ENCODE peak calls at places on chromosome 6, in four cellular contexts. One of them, this sample, is unnamed.
A peak's percentile ranks its signal among the peaks of the same experiment; 100 is the strongest.

GRCh38 chr6:106087548-106088325 is 1.6 kb downstream of the PRDM1 start:
- DNase-seq in ovary: no peak
- DNase-seq in transverse colon: peak; percentile 28
- DNase-seq in stomach: no peak
- DNase-seq in this sample: no peak

GRCh38 chr6:134281388-134281787 is 36.5 kb downstream of the SGK1 start:
- DNase-seq in ovary: no peak
- DNase-seq in transverse colon: no peak
- DNase-seq in stomach: no peak
- DNase-seq in this sample: no peak

GRCh38 chr6:33787336-33787953 is 1.5 kb downstream of the LEMD2 start:
- DNase-seq in stomach: no peak
- DNase-seq in transverse colon: no peak
- DNase-seq in ovary: no peak
- DNase-seq in this sample: no peak

GRCh38 chr6:95593025-95593424 is 15.7 kb downstream of the MANEA start:
- DNase-seq in transverse colon: no peak
- DNase-seq in ovary: no peak
- DNase-seq in stomach: peak; percentile 28
- DNase-seq in this sample: no peak

GRCh38 chr6:16676978-16677377 is 84.3 kb downstream of the ATXN1 start:
- DNase-seq in ovary: no peak
- DNase-seq in transverse colon: no peak
- DNase-seq in stomach: no peak
- DNase-seq in this sample: no peak

GRCh38 chr6:145600299-145600698 is 135.0 kb downstream of the EPM2A start:
- DNase-seq in transverse colon: no peak
- DNase-seq in ovary: no peak
- DNase-seq in stomach: no peak
- DNase-seq in this sample: no peak

GRCh38 chr6:38021571-38021970 is 202.0 kb downstream of the ZFAND3 start:
- DNase-seq in transverse colon: no peak
- DNase-seq in ovary: no peak
- DNase-seq in stomach: no peak
- DNase-seq in this sample: no peak

GRCh38 chr6:149924933-149925252 is 2.0 kb upstream of the RAET1G start:
- DNase-seq in transverse colon: no peak
- DNase-seq in stomach: no peak
- DNase-seq in ovary: peak; percentile 35
- DNase-seq in this sample: no peak

GRCh38 chr6:25484900-25485299 is 167.1 kb upstream of the SCGN start:
- DNase-seq in stomach: no peak
- DNase-seq in ovary: no peak
- DNase-seq in transverse colon: no peak
- DNase-seq in this sample: no peak

GRCh38 chr6:2576499-2576898 is 174.2 kb downstream of the MYLK4 start:
- DNase-seq in transverse colon: no peak
- DNase-seq in ovary: no peak
- DNase-seq in stomach: no peak
- DNase-seq in this sample: no peak

GRCh38 chr6:154932562-154933027 is 62.5 kb upstream of the TIAM2 start:
- DNase-seq in ovary: no peak
- DNase-seq in stomach: no peak
- DNase-seq in transverse colon: no peak
- DNase-seq in this sample: no peak

GRCh38 chr6:157638779-157639178 is 184.3 kb upstream of the SNX9 start:
- DNase-seq in stomach: no peak
- DNase-seq in transverse colon: no peak
- DNase-seq in ovary: no peak
- DNase-seq in this sample: peak; percentile 58

GRCh38 chr6:156840136-156840535 is 63.0 kb downstream of the ARID1B start:
- DNase-seq in transverse colon: no peak
- DNase-seq in ovary: no peak
- DNase-seq in stomach: no peak
- DNase-seq in this sample: no peak

GRCh38 chr6:14711056-14711703 is 534.7 kb upstream of the JARID2 start:
- DNase-seq in transverse colon: peak; percentile 49
- DNase-seq in stomach: peak; percentile 44
- DNase-seq in ovary: no peak
- DNase-seq in this sample: no peak

GRCh38 chr6:80338201-80338836 is 231.8 kb downstream of the BCKDHB start:
- DNase-seq in stomach: peak; percentile 47
- DNase-seq in transverse colon: peak; percentile 54
- DNase-seq in ovary: peak; percentile 54
- DNase-seq in this sample: peak; percentile 58

GRCh38 chr6:169472786-169473416 is 219.3 kb upstream of the THBS2 start:
- DNase-seq in ovary: no peak
- DNase-seq in stomach: no peak
- DNase-seq in transverse colon: no peak
- DNase-seq in this sample: no peak

GRCh38 chr6:167576050-167576741 is 250.5 kb upstream of the AFDN start:
- DNase-seq in ovary: no peak
- DNase-seq in transverse colon: no peak
- DNase-seq in stomach: no peak
- DNase-seq in this sample: peak; percentile 52

GRCh38 chr6:89371849-89372505 is 19.5 kb upstream of the UBE2J1 start:
- DNase-seq in ovary: peak; percentile 69
- DNase-seq in stomach: peak; percentile 80
- DNase-seq in transverse colon: peak; percentile 85
- DNase-seq in this sample: peak; percentile 77

GRCh38 chr6:157236040-157236725 is 87.1 kb downstream of the TMEM242 start:
- DNase-seq in stomach: no peak
- DNase-seq in transverse colon: no peak
- DNase-seq in ovary: peak; percentile 56
- DNase-seq in this sample: peak; percentile 66

GRCh38 chr6:137820425-137820824 is 46.6 kb upstream of the TNFAIP3 start:
- DNase-seq in stomach: no peak
- DNase-seq in ovary: no peak
- DNase-seq in transverse colon: no peak
- DNase-seq in this sample: no peak

GRCh38 chr6:143697401-143697800 is 19.6 kb downstream of the PHACTR2 start:
- DNase-seq in stomach: no peak
- DNase-seq in transverse colon: no peak
- DNase-seq in ovary: no peak
- DNase-seq in this sample: no peak

GRCh38 chr6:150088481-150089154 is 19.7 kb upstream of the ULBP3 start:
- DNase-seq in stomach: no peak
- DNase-seq in ovary: no peak
- DNase-seq in transverse colon: no peak
- DNase-seq in this sample: no peak

GRCh38 chr6:165950316-165950715 is 217.3 kb downstream of the TBXT start:
- DNase-seq in ovary: no peak
- DNase-seq in transverse colon: no peak
- DNase-seq in stomach: no peak
- DNase-seq in this sample: no peak

GRCh38 chr6:116492331-116493067 is 18.9 kb upstream of the CALHM5 start:
- DNase-seq in transverse colon: no peak
- DNase-seq in ovary: no peak
- DNase-seq in stomach: no peak
- DNase-seq in this sample: no peak

GRCh38 chr6:17032595-17033591 is 69.0 kb upstream of the STMND1 start:
- DNase-seq in transverse colon: peak; percentile 62
- DNase-seq in ovary: peak; percentile 54
- DNase-seq in stomach: peak; percentile 70
- DNase-seq in this sample: peak; percentile 91

GRCh38 chr6:105926318-105926717 is 159.8 kb upstream of the PRDM1 start:
- DNase-seq in transverse colon: no peak
- DNase-seq in ovary: no peak
- DNase-seq in stomach: no peak
- DNase-seq in this sample: no peak

GRCh38 chr6:76774750-76775396 is 688.4 kb downstream of the HTR1B start:
- DNase-seq in ovary: peak; percentile 73
- DNase-seq in transverse colon: no peak
- DNase-seq in stomach: peak; percentile 55
- DNase-seq in this sample: no peak

GRCh38 chr6:8195040-8195713 is 92.8 kb upstream of the EEF1E1 start:
- DNase-seq in stomach: no peak
- DNase-seq in ovary: no peak
- DNase-seq in transverse colon: no peak
- DNase-seq in this sample: no peak

GRCh38 chr6:33431880-33432541 is 12.1 kb downstream of the SYNGAP1 start:
- DNase-seq in transverse colon: no peak
- DNase-seq in ovary: no peak
- DNase-seq in stomach: no peak
- DNase-seq in this sample: no peak

GRCh38 chr6:88238065-88238464 is 71.9 kb upstream of the CNR1 start:
- DNase-seq in stomach: no peak
- DNase-seq in ovary: no peak
- DNase-seq in transverse colon: peak; percentile 33
- DNase-seq in this sample: no peak

GRCh38 chr6:144149894-144150672 is at the start of gene STX11:
- DNase-seq in stomach: peak; percentile 67
- DNase-seq in ovary: peak; percentile 54
- DNase-seq in transverse colon: peak; percentile 76
- DNase-seq in this sample: peak; percentile 78

GRCh38 chr6:23499549-23499948 is 626.5 kb upstream of the NRSN1 start:
- DNase-seq in ovary: no peak
- DNase-seq in stomach: no peak
- DNase-seq in transverse colon: no peak
- DNase-seq in this sample: no peak

GRCh38 chr6:87583822-87584221 is 6.0 kb downstream of the RARS2 start:
- DNase-seq in ovary: no peak
- DNase-seq in transverse colon: no peak
- DNase-seq in stomach: no peak
- DNase-seq in this sample: no peak

GRCh38 chr6:57087916-57088315 is 2.1 kb upstream of the ZNF451 start:
- DNase-seq in transverse colon: no peak
- DNase-seq in stomach: no peak
- DNase-seq in ovary: no peak
- DNase-seq in this sample: no peak

GRCh38 chr6:44444853-44445252 is 57.3 kb downstream of the CDC5L start:
- DNase-seq in ovary: no peak
- DNase-seq in transverse colon: no peak
- DNase-seq in stomach: no peak
- DNase-seq in this sample: no peak

GRCh38 chr6:80143312-80143960 is 37.0 kb downstream of the BCKDHB start:
- DNase-seq in ovary: peak; percentile 62
- DNase-seq in transverse colon: peak; percentile 45
- DNase-seq in stomach: peak; percentile 78
- DNase-seq in this sample: peak; percentile 77

GRCh38 chr6:41039060-41039998 is at the start of gene UNC5CL:
- DNase-seq in ovary: no peak
- DNase-seq in transverse colon: peak; percentile 73
- DNase-seq in stomach: peak; percentile 78
- DNase-seq in this sample: no peak

GRCh38 chr6:62039602-62040001 is 246.4 kb downstream of the KHDRBS2 start:
- DNase-seq in stomach: no peak
- DNase-seq in ovary: no peak
- DNase-seq in transverse colon: no peak
- DNase-seq in this sample: no peak

GRCh38 chr6:146909886-146910285 is 294.3 kb upstream of the STXBP5 start:
- DNase-seq in stomach: no peak
- DNase-seq in transverse colon: no peak
- DNase-seq in ovary: no peak
- DNase-seq in this sample: no peak

DNA sequence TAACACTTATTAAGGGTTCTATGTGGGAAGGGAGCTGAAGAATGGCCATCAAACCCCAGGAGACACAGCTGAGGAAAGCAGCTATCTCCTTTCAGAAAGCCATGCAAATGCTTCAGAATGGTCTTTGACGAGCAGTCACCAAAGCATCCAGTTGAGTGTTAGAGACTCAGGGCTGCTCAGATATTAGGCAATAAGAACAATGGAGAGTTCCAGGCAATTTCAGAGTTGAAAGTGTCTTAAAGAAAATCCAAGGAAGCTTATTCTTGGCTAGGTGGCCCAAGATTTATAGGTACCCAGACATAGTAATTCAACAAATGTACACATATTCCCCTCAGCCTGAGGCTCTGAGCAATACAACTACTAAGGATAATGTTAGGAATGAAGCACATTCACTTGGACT is 180.1 kb upstream of the SOX4 start:
- DNase-seq in ovary: no peak
- DNase-seq in transverse colon: no peak
- DNase-seq in stomach: no peak
- DNase-seq in this sample: no peak
- H3K27ac ChIP-seq in ovary: no peak overlapping the region
- H3K27ac ChIP-seq in transverse colon: no peak overlapping the region
- H3K27ac ChIP-seq in stomach: no peak overlapping the region
- H3K27ac ChIP-seq in this sample: no peak overlapping the region

GRCh38 chr6:109808837-109809236 is 117.7 kb downstream of the FIG4 start:
- DNase-seq in transverse colon: no peak
- DNase-seq in stomach: no peak
- DNase-seq in ovary: no peak
- DNase-seq in this sample: no peak
- TF ChIP-seq EP300 in transverse colon: no peak
- TF ChIP-seq EP300 in stomach: no peak
- TF ChIP-seq EP300 in ovary: no peak
- TF ChIP-seq EP300 in this sample: no peak

GRCh38 chr6:42204768-42205282 is 10.1 kb upstream of the GUCA1B start:
- DNase-seq in ovary: no peak
- DNase-seq in transverse colon: no peak
- DNase-seq in stomach: no peak
- DNase-seq in this sample: no peak
- H3K27ac ChIP-seq in ovary: no peak overlapping the region
- H3K27ac ChIP-seq in transverse colon: no peak overlapping the region
- H3K27ac ChIP-seq in stomach: peak overlapping the region; percentile 49
- H3K27ac ChIP-seq in this sample: no peak overlapping the region

GRCh38 chr6:31834367-31834703 is 6.8 kb downstream of the HSPA1B start:
- DNase-seq in stomach: peak; percentile 87
- DNase-seq in ovary: peak; percentile 93
- DNase-seq in transverse colon: peak; percentile 90
- DNase-seq in this sample: peak; percentile 93
- TF ChIP-seq EP300 in stomach: no peak
- TF ChIP-seq EP300 in ovary: no peak
- TF ChIP-seq EP300 in transverse colon: peak; percentile 12
- TF ChIP-seq EP300 in this sample: peak; percentile 55

GRCh38 chr6:129843573-129843972 is 17.5 kb downstream of the TMEM244 start:
- DNase-seq in stomach: no peak
- DNase-seq in ovary: no peak
- DNase-seq in transverse colon: no peak
- DNase-seq in this sample: no peak

GRCh38 chr6:129845696-129846095 is 15.4 kb downstream of the TMEM244 start:
- DNase-seq in transverse colon: no peak
- DNase-seq in stomach: no peak
- DNase-seq in ovary: no peak
- DNase-seq in this sample: no peak

GRCh38 chr6:129842137-129842536 is 19.0 kb downstream of the TMEM244 start:
- DNase-seq in ovary: no peak
- DNase-seq in transverse colon: no peak
- DNase-seq in stomach: no peak
- DNase-seq in this sample: no peak

GRCh38 chr6:129842881-129843409 is 18.2 kb downstream of the TMEM244 start:
- DNase-seq in ovary: no peak
- DNase-seq in transverse colon: no peak
- DNase-seq in stomach: no peak
- DNase-seq in this sample: no peak

GRCh38 chr6:129844118-129844891 is 16.8 kb downstream of the TMEM244 start:
- DNase-seq in stomach: no peak
- DNase-seq in transverse colon: no peak
- DNase-seq in ovary: no peak
- DNase-seq in this sample: no peak
- H3K27ac ChIP-seq in stomach: no peak overlapping the region
- H3K27ac ChIP-seq in transverse colon: no peak overlapping the region
- H3K27ac ChIP-seq in ovary: no peak overlapping the region
- H3K27ac ChIP-seq in this sample: no peak overlapping the region

GRCh38 chr6:30759575-30760239 is 15.4 kb upstream of the IER3 start:
- DNase-seq in stomach: no peak
- DNase-seq in transverse colon: no peak
- DNase-seq in ovary: no peak
- DNase-seq in this sample: no peak
- TF ChIP-seq EP300 in stomach: no peak
- TF ChIP-seq EP300 in transverse colon: no peak
- TF ChIP-seq EP300 in ovary: no peak
- TF ChIP-seq EP300 in this sample: no peak

This sample was measured in sigmoid colon.